ENCODE peak calls at places on chromosomes 4 and X, in five cellular contexts. A is fibroblast of mammary gland; G is stimulated activated CD8-positive, alpha-beta memory T cell treated with anti-CD3 and anti-CD28 coated beads, Interleukin-7, amount 100 ng/mL, for 24 hours; F is cardiac muscle cell; Y is NCI-H1694 treated with DMSO at 0.1 percent for 48 hours. J is an unnamed sample.

GRCh38 chr4:185508162-185508561 is 27.1 kb downstream of the PDLIM3 start:
- DNase-seq in A (no peak), G (no peak), F (no peak), Y (no peak), J (no peak)

GRCh38 chr4:90328558-90328957 is 201.4 kb downstream of the CCSER1 start:
- DNase-seq in A (peak), G (no peak), F (peak), Y (peak), J (no peak)

GRCh38 chrX:53261573-53261972 is 19.8 kb downstream of the IQSEC2 start:
- DNase-seq in A (no peak), G (no peak), F (no peak), Y (no peak), J (no peak)

GRCh38 chr4:152981278-152981677 is 45.2 kb downstream of the FHDC1 start:
- DNase-seq in A (no peak), G (no peak), F (no peak), Y (no peak), J (no peak)

GRCh38 chrX:925652-926061 is 286.8 kb downstream of the CRLF2 start:
- DNase-seq in A (no peak), G (no peak), F (no peak), Y (no peak), J (no peak)

GRCh38 chr4:33494150-33494549 is 2750.2 kb downstream of the ARAP2 start:
- DNase-seq in A (peak), G (no peak), F (peak), Y (no peak), J (no peak)

GRCh38 chrX:63656871-63657580 is 128.0 kb downstream of the ARHGEF9 start:
- DNase-seq in A (peak), G (no peak), F (peak), Y (no peak), J (no peak)

GRCh38 chrX:70826715-70827114 is 81.8 kb downstream of the TEX11 start:
- DNase-seq in A (no peak), G (no peak), F (peak), Y (no peak), J (no peak)

GRCh38 chr4:55906999-55907398 is 41.7 kb upstream of the CEP135 start:
- DNase-seq in A (peak), G (no peak), F (no peak), Y (no peak), J (no peak)

GRCh38 chrX:152177497-152178269 is 39.3 kb upstream of the MAGEA10 start:
- DNase-seq in A (peak), G (no peak), F (no peak), Y (no peak), J (no peak)

GRCh38 chr4:91058345-91058744 is 931.2 kb downstream of the CCSER1 start:
- DNase-seq in A (peak), G (no peak), F (peak), Y (no peak), J (no peak)

GRCh38 chr4:87038837-87039715 is 104.3 kb downstream of the AFF1 start:
- DNase-seq in A (peak), G (no peak), F (peak), Y (no peak), J (peak)

GRCh38 chrX:40260123-40260751 is 162.5 kb upstream of the BCOR start:
- DNase-seq in A (no peak), G (no peak), F (peak), Y (no peak), J (no peak)

GRCh38 chr4:125726121-125726520 is 411.4 kb downstream of the FAT4 start:
- DNase-seq in A (no peak), G (no peak), F (no peak), Y (no peak), J (no peak)

GRCh38 chrX:25017667-25018247 is 2.0 kb upstream of the ARX start:
- DNase-seq in A (no peak), G (no peak), F (no peak), Y (no peak), J (no peak)

GRCh38 chr4:1297023-1297395 is 7.3 kb downstream of the MAEA start:
- DNase-seq in A (no peak), G (no peak), F (no peak), Y (no peak), J (no peak)

GRCh38 chr4:153643406-153644016 is 40.6 kb upstream of the TLR2 start:
- DNase-seq in A (peak), G (no peak), F (peak), Y (peak), J (no peak)

GRCh38 chr4:37827030-37827705 is 682 bp downstream of the PGM2 start:
- DNase-seq in A (peak), G (no peak), F (peak), Y (no peak), J (no peak)